ENCODE peak calls at places on chromosomes 16 and 17, in five cellular contexts. J, G, O, X and I are unnamed samples.
A peak's percentile ranks its signal among the peaks of the same experiment; 100 is the strongest.

GRCh38 chr16:82184213-82184612 is 14.2 kb upstream of the MPHOSPH6 start:
- DNase-seq in J (no peak), G (no peak), O (no peak), X (no peak), I (no peak)

GRCh38 chr17:8087075-8087941 is at the start of gene ALOX12B:
- DNase-seq in X (no peak), J (no peak), O (no peak), G (no peak), I (no peak)

GRCh38 chr16:57137043-57137442 is 44.7 kb downstream of the CPNE2 start:
- DNase-seq in J (no peak), X (no peak), G (no peak), O (no peak), I (no peak)

GRCh38 chr16:57755061-57755684 is 19.6 kb downstream of the KATNB1 start:
- DNase-seq in O (no peak), G (no peak), X (no peak), J (no peak), I (no peak)

GRCh38 chr17:27207073-27207511 is 86.8 kb upstream of the WSB1 start:
- DNase-seq in G (no peak), O (no peak), J (no peak), X (no peak), I (no peak)

GRCh38 chr16:30418350-30419181 is 11.2 kb downstream of the ZNF771 start:
- DNase-seq in J (no peak), G (no peak), O (no peak), X (no peak), I (no peak)

GRCh38 chr17:60416368-60416925 is 5.8 kb upstream of the CHCT1 start:
- DNase-seq in J (no peak), X (no peak), G (no peak), O (no peak), I (no peak)

GRCh38 chr16:7405166-7405565 is 72.5 kb downstream of the RBFOX1 start:
- DNase-seq in X (peak; percentile 31), J (no peak), O (peak; percentile 50), G (no peak), I (peak; percentile 28)

GRCh38 chr16:73219176-73219575 is 171.2 kb upstream of the ZFHX3 start:
- DNase-seq in J (no peak), G (no peak), O (no peak), X (no peak), I (no peak)

GRCh38 chr17:28735242-28735722 is 6.7 kb downstream of the NEK8 start:
- DNase-seq in X (no peak), O (no peak), G (no peak), J (no peak), I (no peak)